ENCODE peak calls at places on chromosomes 1 and 21, in seven cellular contexts. R is H1, N is K562, M is HCT116, S is SK-N-SH, W is HepG2, V is GM12878. G is an unnamed sample.

GRCh38 chr1:222464841-222465210 is 83.1 kb downstream of the HHIPL2 start:
- DNase-seq in V (peak; percentile 61), S (peak; percentile 62), W (peak; percentile 63), N (peak; percentile 87), M (peak; percentile 68), R (peak; percentile 46), G (no peak)

GRCh38 chr1:222369991-222370910 is 177.7 kb downstream of the HHIPL2 start:
- DNase-seq in S (no peak), R (no peak), V (no peak), M (no peak), N (no peak), W (no peak), G (no peak)

GRCh38 chr21:44801468-44802395 is at the start of gene UBE2G2:
- DNase-seq in S (peak; percentile 98), W (peak; percentile 59), V (no peak), R (no peak), M (peak; percentile 27), N (peak; percentile 94), G (peak; percentile 86)

GRCh38 chr1:182601416-182601786 is 2.8 kb downstream of the RGS16 start:
- DNase-seq in V (peak; percentile 64), N (peak; percentile 90), S (peak; percentile 81), M (peak; percentile 69), R (no peak), W (peak; percentile 75), G (peak; percentile 76)

GRCh38 chr1:245155186-245156040 is 628 bp downstream of the KIF26B start:
- DNase-seq in W (no peak), R (no peak), V (no peak), M (no peak), S (peak; percentile 77), N (peak; percentile 24), G (no peak)

GRCh38 chr1:236039736-236040670 is 24.9 kb downstream of the NID1 start:
- DNase-seq in W (peak; percentile 93), R (no peak), V (no peak), N (no peak), M (no peak), S (no peak), G (peak; percentile 24)

GRCh38 chr21:45405819-45406762 is 1.1 kb downstream of the COL18A1 start:
- DNase-seq in W (peak; percentile 45), S (peak; percentile 65), V (no peak), R (no peak), N (peak; percentile 40), M (no peak), G (no peak)

GRCh38 chr21:31972622-31973021 is 99.8 kb downstream of the HUNK start:
- DNase-seq in R (no peak), V (no peak), M (no peak), N (no peak), S (no peak), W (no peak), G (peak; percentile 25)

GRCh38 chr1:43549921-43550597 is 19.4 kb downstream of the PTPRF start:
- DNase-seq in W (no peak), S (no peak), N (peak; percentile 81), V (no peak), M (peak; percentile 68), R (peak; percentile 89), G (peak; percentile 94)

GRCh38 chr21:25573409-25574206 is 33.7 kb downstream of the MRPL39 start:
- DNase-seq in R (no peak), S (peak; percentile 27), N (peak; percentile 63), M (peak; percentile 24), W (peak; percentile 6), V (peak; percentile 81), G (no peak)

GRCh38 chr1:66571789-66572188 is 37.8 kb downstream of the SGIP1 start:
- DNase-seq in M (peak; percentile 34), W (no peak), S (no peak), R (no peak), N (no peak), V (no peak), G (no peak)

GRCh38 chr1:65449214-65449823 is 28.9 kb downstream of the LEPR start:
- DNase-seq in V (no peak), W (no peak), N (no peak), S (no peak), M (no peak), R (no peak), G (no peak)

GRCh38 chr1:112040891-112041740 is 51.6 kb upstream of the KCND3 start:
- DNase-seq in S (no peak), W (no peak), M (no peak), V (no peak), R (no peak), N (no peak), G (no peak)

GRCh38 chr1:178581351-178581951 is 68.5 kb downstream of the TEX35 start:
- DNase-seq in V (peak; percentile 72), R (peak; percentile 51), S (no peak), M (no peak), W (no peak), N (no peak), G (no peak)

GRCh38 chr1:153640873-153641272 is 7.0 kb downstream of the CHTOP start:
- DNase-seq in S (no peak), W (no peak), M (no peak), N (no peak), R (no peak), V (no peak), G (no peak)

GRCh38 chr1:213060836-213061235 is 9.8 kb downstream of the RPS6KC1 start:
- DNase-seq in N (no peak), M (no peak), V (no peak), R (no peak), W (no peak), S (no peak), G (no peak)

GRCh38 chr1:94986783-94987182 is 59.9 kb upstream of the CNN3 start:
- DNase-seq in N (no peak), S (no peak), M (no peak), R (no peak), V (no peak), W (no peak), G (no peak)

GRCh38 chr1:46058936-46059335 is 73.5 kb downstream of the PIK3R3 start:
- DNase-seq in N (no peak), W (no peak), M (no peak), V (no peak), S (no peak), R (no peak), G (no peak)

GRCh38 chr1:67429528-67430357 is 459 bp downstream of the SERBP1 start:
- DNase-seq in R (no peak), N (peak; percentile 56), V (no peak), S (peak; percentile 38), M (no peak), W (no peak), G (no peak)

GRCh38 chr1:211695135-211695816 is 19.9 kb upstream of the NEK2 start:
- DNase-seq in S (no peak), W (no peak), R (no peak), V (peak; percentile 79), M (no peak), N (peak; percentile 79), G (no peak)

GRCh38 chr1:9128520-9129371 is at the start of gene GPR157:
- DNase-seq in M (peak; percentile 70), W (peak; percentile 62), V (no peak), R (peak; percentile 33), S (peak; percentile 100), N (peak; percentile 85), G (peak; percentile 88)

GRCh38 chr1:217605390-217605789 is 25.5 kb downstream of the GPATCH2 start:
- DNase-seq in R (no peak), W (no peak), N (no peak), M (no peak), V (no peak), S (no peak), G (no peak)

GRCh38 chr1:217602380-217602779 is 28.5 kb downstream of the GPATCH2 start:
- DNase-seq in R (no peak), M (no peak), N (no peak), V (no peak), S (no peak), W (no peak), G (no peak)
- TF ChIP-seq JUND in R (no peak), M (no peak), N (no peak), V (no peak), S (no peak), W (no peak), G (no peak)

DNA sequence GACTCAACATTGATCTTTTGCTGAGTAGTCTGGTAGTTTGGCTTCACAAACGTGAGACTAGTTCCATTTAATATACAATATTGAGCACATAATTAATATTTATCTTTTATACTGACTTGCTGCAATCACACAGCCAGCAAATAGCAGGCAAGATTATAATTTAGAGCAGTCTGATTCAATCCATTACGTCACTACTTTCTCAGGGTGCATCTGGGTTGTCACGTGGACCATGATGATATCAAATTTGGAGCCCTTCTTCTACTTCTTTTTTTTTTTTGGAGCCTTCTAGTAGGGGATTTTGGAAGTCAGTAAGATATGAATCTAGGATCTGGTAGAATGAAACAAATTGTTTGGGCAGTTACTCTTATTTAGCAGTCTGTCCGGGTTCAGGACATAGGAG is 100.6 kb upstream of the SLC5A9 start:
- DNase-seq in S (no peak), W (no peak), R (no peak), M (no peak), V (no peak), N (no peak), G (no peak)
- TF ChIP-seq JUND in S (no peak), W (no peak), R (no peak), M (no peak), V (no peak), N (no peak), G (no peak)

GRCh38 chr1:84366786-84367185 is 31.5 kb upstream of the DNASE2B start:
- DNase-seq in R (no peak), S (no peak), N (no peak), W (no peak), V (no peak), M (no peak), G (no peak)
- TF ChIP-seq JUND in R (no peak), S (no peak), N (no peak), W (no peak), V (no peak), M (no peak), G (no peak)

DNA sequence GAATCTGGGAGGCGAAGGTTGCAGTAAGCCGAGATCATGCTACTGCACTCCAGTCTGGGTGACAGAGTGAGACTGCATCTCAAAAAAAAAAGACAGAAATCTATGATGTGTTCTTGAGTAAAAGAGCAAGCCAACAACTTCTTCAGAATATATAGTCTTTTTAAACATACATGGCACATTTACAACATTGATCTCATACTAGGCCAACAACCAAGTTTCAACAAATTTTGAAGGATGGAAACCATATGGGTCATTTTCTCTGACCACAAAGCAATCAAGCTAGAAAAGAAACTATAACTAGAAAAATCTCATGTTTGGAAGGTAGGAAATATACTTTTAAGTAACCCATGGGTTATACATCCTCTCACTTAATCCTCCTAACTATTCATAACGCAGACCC is 38.2 kb downstream of the PAFAH2 start:
- DNase-seq in M (no peak), W (no peak), N (no peak), R (no peak), S (no peak), V (no peak), G (no peak)
- TF ChIP-seq JUND in M (no peak), W (no peak), N (no peak), R (no peak), S (no peak), V (no peak), G (no peak)

GRCh38 chr1:157862114-157863070 is 20.8 kb upstream of the CD5L start:
- DNase-seq in R (no peak), N (no peak), S (no peak), M (no peak), W (no peak), V (no peak), G (no peak)
- TF ChIP-seq JUND in R (no peak), N (no peak), S (no peak), M (no peak), W (no peak), V (no peak), G (no peak)